ENCODE peak calls at places on chromosomes 5 and 9, in nine cellular contexts. U is GM10248; A is activated T-cell treated with anti-CD3 and anti-CD28 coated beads, Interleukin-2, amount 50 U/mL, for 4 hours; R is lower leg skin; C is T-helper 17 cell; L is stimulated activated CD4-positive, alpha-beta T cell treated with anti-CD3 and anti-CD28 coated beads, Interleukin-4, amount 100 ng/mL, for 4 hours; M is non-pigmented ciliary epithelial cell; N is A172; D is EL. P is an unnamed sample.

GRCh38 chr5:147673276-147673675 is 109.3 kb downstream of the JAKMIP2 start:
- DNase-seq in N (no peak), C (no peak), M (no peak), R (no peak), D (no peak), A (no peak), U (no peak), L (no peak), P (no peak)

GRCh38 chr5:61755726-61756125 is 423.7 kb downstream of the ZSWIM6 start:
- DNase-seq in C (no peak), R (no peak), N (no peak), L (no peak), D (no peak), U (no peak), M (no peak), A (no peak), P (no peak)

GRCh38 chr5:74342948-74343682 is 297.4 kb downstream of the ENC1 start:
- DNase-seq in N (peak; percentile 21), A (no peak), D (no peak), M (no peak), C (no peak), L (no peak), U (no peak), R (no peak), P (no peak)

GRCh38 chr9:129676970-129677369 is 11.5 kb downstream of the PRRX2 start:
- DNase-seq in C (no peak), R (peak; percentile 50), M (no peak), N (no peak), A (no peak), L (no peak), D (no peak), U (no peak), P (peak; percentile 33)

GRCh38 chr5:43675357-43675756 is 72.4 kb downstream of the NNT start:
- DNase-seq in M (no peak), C (no peak), U (no peak), L (no peak), D (no peak), R (no peak), N (no peak), A (no peak), P (no peak)

GRCh38 chr9:26210338-26210851 is 532.2 kb upstream of the TUSC1 start:
- DNase-seq in A (no peak), U (no peak), M (no peak), R (no peak), N (peak; percentile 32), L (no peak), C (no peak), D (peak; percentile 1), P (no peak)

GRCh38 chr9:113993838-113994540 is 84.1 kb downstream of the AMBP start:
- DNase-seq in A (no peak), L (no peak), U (no peak), C (no peak), R (peak; percentile 78), N (peak; percentile 27), D (no peak), M (no peak), P (peak; percentile 10)

GRCh38 chr9:36489453-36489852 is 83.2 kb upstream of the MELK start:
- DNase-seq in U (no peak), L (no peak), R (no peak), D (no peak), M (no peak), N (no peak), C (no peak), A (no peak), P (no peak)

GRCh38 chr9:137545123-137545522 is 5.1 kb downstream of the PNPLA7 start:
- DNase-seq in D (no peak), L (no peak), C (no peak), A (no peak), N (no peak), M (no peak), U (no peak), R (peak; percentile 47), P (no peak)

GRCh38 chr5:137385064-137385463 is 114.1 kb downstream of the SPOCK1 start:
- DNase-seq in D (no peak), N (no peak), R (no peak), A (no peak), U (no peak), C (no peak), L (no peak), M (no peak), P (no peak)

GRCh38 chr9:108800632-108801099 is 55.1 kb downstream of the ACTL7B start:
- DNase-seq in M (no peak), D (no peak), R (no peak), U (no peak), L (no peak), C (no peak), A (no peak), N (no peak), P (no peak)

GRCh38 chr5:126464016-126464415 is 40.8 kb downstream of the GRAMD2B start:
- DNase-seq in N (no peak), M (no peak), R (no peak), A (no peak), L (no peak), D (no peak), C (no peak), U (no peak), P (no peak)

GRCh38 chr5:74382115-74382514 is 258.4 kb downstream of the ENC1 start:
- DNase-seq in M (no peak), N (no peak), R (no peak), L (no peak), D (no peak), C (no peak), A (no peak), U (no peak), P (no peak)

GRCh38 chr5:96094904-96095303 is 133.3 kb upstream of the ELL2 start:
- DNase-seq in L (no peak), C (no peak), D (no peak), R (peak; percentile 57), U (no peak), N (no peak), A (no peak), M (no peak), P (no peak)

GRCh38 chr5:78699565-78700143 is 51.1 kb upstream of the LHFPL2 start:
- DNase-seq in R (peak; percentile 81), N (peak; percentile 98), C (no peak), U (no peak), D (peak; percentile 99), L (no peak), A (no peak), M (peak; percentile 96), P (peak; percentile 100)

GRCh38 chr9:133759146-133759900 is 21.2 kb upstream of the SARDH start:
- DNase-seq in L (no peak), R (no peak), A (no peak), U (no peak), N (no peak), D (no peak), C (no peak), M (no peak), P (no peak)

GRCh38 chr5:17315710-17316221 is 98.3 kb downstream of the BASP1 start:
- DNase-seq in R (no peak), C (no peak), A (no peak), U (no peak), N (no peak), L (no peak), D (peak; percentile 68), M (no peak), P (peak; percentile 36)

P was measured in HT1080.